ENCODE peak calls at places on chromosome 19, in four cellular contexts. One of them, this sample, is unnamed.

GRCh38 chr19:45955905-45956608 is 17.6 kb downstream of the NOVA2 start:
- DNase-seq in SK-N-SH: peak; percentile 56
- DNase-seq in K562: no peak
- DNase-seq in GM12878: no peak
- DNase-seq in this sample: no peak

GRCh38 chr19:51031880-51032225 is 2.9 kb downstream of the KLK12 start:
- DNase-seq in K562: no peak
- DNase-seq in GM12878: no peak
- DNase-seq in SK-N-SH: no peak
- DNase-seq in this sample: no peak

GRCh38 chr19:45913874-45914830 is at the start of gene NANOS2:
- DNase-seq in SK-N-SH: no peak
- DNase-seq in GM12878: no peak
- DNase-seq in K562: peak; percentile 79
- DNase-seq in this sample: no peak

GRCh38 chr19:38617764-38618589 is at the start of gene MAP4K1:
- DNase-seq in K562: peak; percentile 34
- DNase-seq in SK-N-SH: no peak
- DNase-seq in GM12878: peak; percentile 88
- DNase-seq in this sample: peak; percentile 49

GRCh38 chr19:7355151-7355845 is 6.6 kb downstream of the ARHGEF18 start:
- DNase-seq in K562: no peak
- DNase-seq in SK-N-SH: no peak
- DNase-seq in GM12878: no peak
- DNase-seq in this sample: no peak

GRCh38 chr19:27673986-27674385 is 1539.0 kb downstream of the UQCRFS1 start:
- DNase-seq in GM12878: no peak
- DNase-seq in SK-N-SH: no peak
- DNase-seq in K562: no peak
- DNase-seq in this sample: no peak

GRCh38 chr19:31152906-31153305 is 196.3 kb downstream of the TSHZ3 start:
- DNase-seq in K562: no peak
- DNase-seq in SK-N-SH: no peak
- DNase-seq in GM12878: no peak
- DNase-seq in this sample: no peak

GRCh38 chr19:45801603-45802175 is 9.0 kb upstream of the DMWD start:
- DNase-seq in GM12878: no peak
- DNase-seq in SK-N-SH: no peak
- DNase-seq in K562: no peak
- DNase-seq in this sample: no peak

GRCh38 chr19:32129141-32129540 is 216.3 kb upstream of the ZNF507 start:
- DNase-seq in SK-N-SH: no peak
- DNase-seq in K562: no peak
- DNase-seq in GM12878: no peak
- DNase-seq in this sample: no peak

GRCh38 chr19:10744848-10745293 is 27.0 kb downstream of the DNM2 start:
- DNase-seq in K562: no peak
- DNase-seq in GM12878: no peak
- DNase-seq in SK-N-SH: no peak
- DNase-seq in this sample: no peak

GRCh38 chr19:17658666-17659065 is 29.5 kb downstream of the UNC13A start:
- DNase-seq in GM12878: no peak
- DNase-seq in K562: no peak
- DNase-seq in SK-N-SH: no peak
- DNase-seq in this sample: no peak

GRCh38 chr19:47142779-47143178 is 12.1 kb downstream of the SAE1 start:
- DNase-seq in SK-N-SH: no peak
- DNase-seq in GM12878: no peak
- DNase-seq in K562: no peak
- DNase-seq in this sample: no peak

GRCh38 chr19:10368101-10368803 is 12.1 kb downstream of the TYK2 start:
- DNase-seq in GM12878: no peak
- DNase-seq in K562: no peak
- DNase-seq in SK-N-SH: peak; percentile 44
- DNase-seq in this sample: no peak

GRCh38 chr19:46429999-46430398 is 1.3 kb upstream of the PNMA8C start:
- DNase-seq in GM12878: no peak
- DNase-seq in K562: no peak
- DNase-seq in SK-N-SH: no peak
- DNase-seq in this sample: no peak

GRCh38 chr19:13974073-13974472 is 21.8 kb downstream of the DCAF15 start:
- DNase-seq in SK-N-SH: peak; percentile 66
- DNase-seq in GM12878: no peak
- DNase-seq in K562: peak; percentile 61
- DNase-seq in this sample: no peak

GRCh38 chr19:18091217-18091608 is 4.5 kb upstream of the IL12RB1 start:
- DNase-seq in SK-N-SH: no peak
- DNase-seq in K562: peak; percentile 74
- DNase-seq in GM12878: peak; percentile 66
- DNase-seq in this sample: peak; percentile 82

GRCh38 chr19:17081672-17082630 is 6.4 kb downstream of the MYO9B start:
- DNase-seq in GM12878: no peak
- DNase-seq in K562: no peak
- DNase-seq in SK-N-SH: no peak
- DNase-seq in this sample: no peak

GRCh38 chr19:8206147-8207087 is 2.8 kb upstream of the CERS4 start:
- DNase-seq in GM12878: no peak
- DNase-seq in K562: no peak
- DNase-seq in SK-N-SH: no peak
- DNase-seq in this sample: no peak

GRCh38 chr19:52735734-52736133 is 890 bp upstream of the ZNF611 start:
- DNase-seq in GM12878: no peak
- DNase-seq in K562: no peak
- DNase-seq in SK-N-SH: no peak
- DNase-seq in this sample: no peak
- TF ChIP-seq GABPA in GM12878: no peak
- TF ChIP-seq GABPA in K562: no peak
- TF ChIP-seq GABPA in SK-N-SH: no peak
- TF ChIP-seq GABPA in this sample: no peak

GRCh38 chr19:2324220-2324948 is 4.0 kb downstream of the LSM7 start:
- DNase-seq in K562: no peak
- DNase-seq in SK-N-SH: no peak
- DNase-seq in GM12878: no peak
- DNase-seq in this sample: no peak

GRCh38 chr19:2326699-2327360 is 1.6 kb downstream of the LSM7 start:
- DNase-seq in GM12878: no peak
- DNase-seq in K562: no peak
- DNase-seq in SK-N-SH: no peak
- DNase-seq in this sample: no peak

GRCh38 chr19:2323707-2324106 is 4.7 kb downstream of the LSM7 start:
- DNase-seq in GM12878: no peak
- DNase-seq in SK-N-SH: no peak
- DNase-seq in K562: no peak
- DNase-seq in this sample: no peak

GRCh38 chr19:2327773-2328400 is 499 bp downstream of the LSM7 start:
- DNase-seq in GM12878: peak; percentile 86
- DNase-seq in SK-N-SH: peak; percentile 72
- DNase-seq in K562: peak; percentile 78
- DNase-seq in this sample: peak; percentile 75

DNA sequence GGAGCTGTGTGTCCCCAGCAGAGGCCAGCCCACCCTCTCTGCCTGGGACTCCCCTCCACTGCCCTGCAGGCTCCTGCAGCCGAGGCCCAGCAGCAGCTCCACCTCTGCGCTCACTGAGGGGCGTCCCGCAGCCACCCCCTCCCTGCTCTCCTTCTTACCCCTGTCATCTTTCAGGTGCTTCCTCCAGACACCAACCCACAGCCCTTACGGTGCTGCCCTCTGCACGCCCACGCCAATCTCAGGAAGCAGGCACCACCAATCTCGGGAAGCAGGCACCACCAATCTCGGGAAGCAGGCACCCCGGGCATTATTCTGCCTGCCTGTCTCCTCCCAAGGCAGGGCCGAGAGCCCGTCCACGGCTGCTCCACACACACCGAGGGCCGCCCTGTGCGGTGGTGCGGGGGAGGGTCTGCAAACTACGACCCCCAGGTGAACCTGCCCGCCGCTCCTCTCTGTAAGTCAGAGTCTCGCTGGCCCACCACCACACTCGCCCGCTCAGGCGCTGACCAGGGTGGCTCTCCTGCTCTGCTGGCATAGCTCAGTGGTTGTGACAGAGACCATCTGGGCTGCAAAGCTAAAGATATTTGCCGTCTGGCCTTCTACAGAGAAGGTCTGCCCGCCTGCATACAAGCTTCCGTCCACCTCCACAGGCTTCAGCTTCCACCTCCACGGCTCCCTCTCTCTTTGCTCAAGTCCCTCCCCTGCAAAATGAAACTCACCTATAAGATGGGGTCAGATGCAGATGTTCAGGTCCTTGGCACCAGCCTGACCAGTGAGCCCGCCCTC is 2.9 kb downstream of the LSM7 start:
- DNase-seq in K562: no peak
- DNase-seq in GM12878: no peak
- DNase-seq in SK-N-SH: no peak
- DNase-seq in this sample: no peak
- H3K4me3 ChIP-seq in K562: no peak overlapping the region
- H3K4me3 ChIP-seq in GM12878: peak overlapping the region; percentile 65
- H3K4me3 ChIP-seq in SK-N-SH: no peak overlapping the region
- H3K4me3 ChIP-seq in this sample: no peak overlapping the region

GRCh38 chr19:15437355-15438123 is 12.2 kb downstream of the WIZ start:
- DNase-seq in GM12878: no peak
- DNase-seq in SK-N-SH: no peak
- DNase-seq in K562: no peak
- DNase-seq in this sample: no peak
- TF ChIP-seq GABPA in GM12878: no peak
- TF ChIP-seq GABPA in SK-N-SH: no peak
- TF ChIP-seq GABPA in K562: no peak
- TF ChIP-seq GABPA in this sample: no peak

GRCh38 chr19:5696196-5697021 is 6.3 kb downstream of the RPL36 start:
- DNase-seq in K562: no peak
- DNase-seq in SK-N-SH: peak; percentile 32
- DNase-seq in GM12878: no peak
- DNase-seq in this sample: no peak
- H3K4me3 ChIP-seq in K562: no peak overlapping the region
- H3K4me3 ChIP-seq in SK-N-SH: no peak overlapping the region
- H3K4me3 ChIP-seq in GM12878: no peak overlapping the region
- H3K4me3 ChIP-seq in this sample: no peak overlapping the region

DNA sequence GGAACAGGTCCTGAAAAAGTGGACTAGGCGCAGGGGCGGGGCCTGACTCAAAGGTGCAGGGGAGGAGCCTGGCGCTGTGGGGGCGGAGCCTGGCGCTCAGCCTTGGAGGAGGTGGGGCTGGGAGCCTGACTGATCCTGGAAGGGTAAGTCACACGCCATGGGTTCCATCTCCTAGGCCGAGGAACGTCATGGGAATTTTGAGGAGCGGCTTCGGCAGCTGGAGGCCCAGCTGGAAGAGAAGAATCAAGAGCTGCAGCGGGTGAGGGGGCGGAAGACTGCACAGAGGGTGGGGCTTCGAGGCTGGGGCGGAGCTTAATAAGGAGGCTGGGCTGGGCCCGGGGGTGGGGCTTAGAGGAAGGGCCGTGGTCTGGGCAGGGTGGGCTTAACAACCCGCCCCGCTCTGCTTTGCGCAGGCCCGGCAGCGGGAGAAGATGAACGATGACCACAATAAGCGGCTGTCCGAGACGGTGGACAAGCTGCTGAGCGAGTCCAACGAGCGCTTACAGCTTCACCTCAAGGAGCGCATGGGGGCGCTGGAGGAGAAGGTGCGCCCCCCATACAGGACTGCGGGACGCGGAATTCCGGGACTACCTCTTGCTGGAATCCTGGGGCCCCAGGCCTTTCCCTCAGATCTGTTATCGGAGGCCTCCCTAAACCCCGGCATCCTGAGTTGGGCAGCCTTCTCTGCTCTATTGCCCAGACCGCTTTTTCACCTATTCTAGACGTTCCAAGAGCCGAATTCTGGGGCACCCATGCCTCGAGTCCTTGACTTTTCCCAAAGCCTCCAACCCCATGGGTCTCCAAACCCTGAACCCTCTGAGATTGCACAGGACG is 14.5 kb downstream of the PPFIA3 start:
- DNase-seq in SK-N-SH: peak; percentile 78
- DNase-seq in K562: peak; percentile 81
- DNase-seq in GM12878: no peak
- DNase-seq in this sample: no peak
- TF ChIP-seq GABPA in SK-N-SH: no peak
- TF ChIP-seq GABPA in K562: no peak
- TF ChIP-seq GABPA in GM12878: no peak
- TF ChIP-seq GABPA in this sample: no peak

DNA sequence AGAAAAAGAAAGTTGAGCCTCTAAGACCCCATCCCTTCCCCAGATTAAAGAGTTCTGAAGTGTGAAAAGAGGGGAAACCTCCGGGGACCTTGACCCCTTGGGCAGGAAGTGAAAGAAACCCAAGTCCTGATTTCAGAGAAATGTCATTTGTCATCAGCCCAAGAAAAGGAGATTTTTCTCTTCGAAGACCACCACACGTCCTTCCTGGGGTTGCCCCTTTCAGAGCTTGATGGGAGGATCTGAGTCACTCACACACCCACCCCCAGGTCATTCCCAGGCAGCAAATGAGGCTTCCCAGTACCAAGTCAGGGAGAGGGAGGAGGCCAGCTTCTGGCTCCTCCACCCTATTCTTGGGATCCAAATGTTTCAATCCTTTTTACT is 5.3 kb upstream of the KMT2B start:
- DNase-seq in K562: no peak
- DNase-seq in SK-N-SH: no peak
- DNase-seq in GM12878: no peak
- DNase-seq in this sample: no peak
- H3K4me3 ChIP-seq in K562: no peak overlapping the region
- H3K4me3 ChIP-seq in SK-N-SH: no peak overlapping the region
- H3K4me3 ChIP-seq in GM12878: peak overlapping the region; percentile 82
- H3K4me3 ChIP-seq in this sample: no peak overlapping the region

DNA sequence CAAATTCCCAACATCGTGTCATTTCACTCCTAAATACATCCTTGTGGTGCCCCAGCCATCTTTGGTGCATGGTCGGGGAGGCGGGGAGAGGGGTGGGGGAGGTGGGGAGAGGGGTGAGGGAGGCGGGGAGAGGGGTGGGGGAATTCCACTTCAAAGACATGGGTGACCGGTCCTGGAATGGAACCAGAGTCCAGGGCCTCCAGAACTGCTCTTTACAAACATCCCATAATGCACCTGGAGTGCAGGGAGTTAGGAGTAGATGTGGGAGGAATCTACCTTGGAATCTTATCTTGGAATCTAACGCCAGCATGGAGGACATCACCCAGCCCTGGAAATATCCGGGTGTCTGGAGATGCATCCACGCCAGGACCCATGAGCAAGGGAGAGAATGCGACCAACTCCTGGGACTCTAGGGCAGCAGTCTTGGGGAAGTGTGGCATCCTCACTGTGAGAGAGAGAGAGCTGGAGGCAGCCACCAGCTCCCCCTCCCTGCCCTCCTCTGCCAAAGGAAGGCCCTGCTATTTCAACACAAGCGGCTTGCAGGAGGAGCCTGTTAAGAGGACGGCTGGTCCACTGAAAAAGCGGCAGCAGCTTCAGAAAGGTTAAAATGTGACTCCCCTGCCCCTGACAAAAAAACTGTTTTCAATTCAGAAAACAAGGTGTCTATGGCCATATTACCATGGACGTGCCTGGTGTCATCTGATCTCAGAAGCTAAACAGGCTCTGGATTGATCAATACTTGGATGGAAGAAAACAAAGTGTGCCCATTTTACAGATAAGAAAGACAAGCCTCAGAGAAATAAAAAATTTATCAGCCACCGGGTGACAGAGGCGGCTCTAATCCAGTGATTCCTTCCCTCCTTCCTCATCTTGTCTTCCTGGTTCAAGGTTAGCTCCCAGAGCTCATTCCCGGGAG is 211.7 kb downstream of the UQCRFS1 start:
- DNase-seq in K562: no peak
- DNase-seq in GM12878: no peak
- DNase-seq in SK-N-SH: no peak
- DNase-seq in this sample: peak; percentile 25
- TF ChIP-seq GABPA in K562: no peak
- TF ChIP-seq GABPA in GM12878: no peak
- TF ChIP-seq GABPA in SK-N-SH: no peak
- TF ChIP-seq GABPA in this sample: no peak